ENCODE peak calls at places on chromosomes 3 and 15, in nine cellular contexts. One of them, this sample, is unnamed.
A peak's percentile ranks its signal among the peaks of the same experiment; 100 is the strongest.

GRCh38 chr3:172285844-172286243 is 162.4 kb downstream of the GHSR start:
- DNase-seq in AG04450: no peak
- DNase-seq in CD4-positive, CD25-positive, alpha-beta regulatory T cell: no peak
- DNase-seq in dorsolateral prefrontal cortex: no peak
- DNase-seq in upper lobe of right lung: no peak
- DNase-seq in GM23338: no peak
- DNase-seq in neuronal stem cell: no peak
- DNase-seq in CD4-positive, alpha-beta memory T cell: no peak
- DNase-seq in kidney: no peak
- DNase-seq in this sample: no peak

GRCh38 chr3:40137586-40138295 is 171.8 kb upstream of the EIF1B start:
- DNase-seq in AG04450: no peak
- DNase-seq in CD4-positive, CD25-positive, alpha-beta regulatory T cell: no peak
- DNase-seq in dorsolateral prefrontal cortex: no peak
- DNase-seq in upper lobe of right lung: no peak
- DNase-seq in GM23338: no peak
- DNase-seq in neuronal stem cell: no peak
- DNase-seq in CD4-positive, alpha-beta memory T cell: no peak
- DNase-seq in kidney: no peak
- DNase-seq in this sample: no peak

GRCh38 chr3:45426161-45426560 is 37.8 kb downstream of the LARS2 start:
- DNase-seq in AG04450: no peak
- DNase-seq in CD4-positive, CD25-positive, alpha-beta regulatory T cell: no peak
- DNase-seq in dorsolateral prefrontal cortex: no peak
- DNase-seq in upper lobe of right lung: peak; percentile 70
- DNase-seq in GM23338: peak; percentile 88
- DNase-seq in neuronal stem cell: peak; percentile 29
- DNase-seq in CD4-positive, alpha-beta memory T cell: no peak
- DNase-seq in kidney: no peak
- DNase-seq in this sample: no peak

GRCh38 chr3:172321035-172321434 is 127.2 kb downstream of the GHSR start:
- DNase-seq in AG04450: no peak
- DNase-seq in CD4-positive, CD25-positive, alpha-beta regulatory T cell: no peak
- DNase-seq in dorsolateral prefrontal cortex: no peak
- DNase-seq in upper lobe of right lung: no peak
- DNase-seq in GM23338: peak; percentile 25
- DNase-seq in neuronal stem cell: no peak
- DNase-seq in CD4-positive, alpha-beta memory T cell: no peak
- DNase-seq in kidney: no peak
- DNase-seq in this sample: no peak

GRCh38 chr3:25884981-25885380 is 95.1 kb downstream of the OXSM start:
- DNase-seq in AG04450: no peak
- DNase-seq in CD4-positive, CD25-positive, alpha-beta regulatory T cell: no peak
- DNase-seq in dorsolateral prefrontal cortex: no peak
- DNase-seq in upper lobe of right lung: no peak
- DNase-seq in GM23338: no peak
- DNase-seq in neuronal stem cell: no peak
- DNase-seq in CD4-positive, alpha-beta memory T cell: no peak
- DNase-seq in kidney: no peak
- DNase-seq in this sample: no peak

GRCh38 chr3:52225452-52226228 is at the start of gene TLR9:
- DNase-seq in AG04450: no peak
- DNase-seq in CD4-positive, CD25-positive, alpha-beta regulatory T cell: no peak
- DNase-seq in dorsolateral prefrontal cortex: no peak
- DNase-seq in upper lobe of right lung: peak; percentile 57
- DNase-seq in GM23338: no peak
- DNase-seq in neuronal stem cell: no peak
- DNase-seq in CD4-positive, alpha-beta memory T cell: no peak
- DNase-seq in kidney: no peak
- DNase-seq in this sample: no peak

GRCh38 chr3:32321095-32321835 is 70.4 kb upstream of the CMTM7 start:
- DNase-seq in AG04450: no peak
- DNase-seq in CD4-positive, CD25-positive, alpha-beta regulatory T cell: no peak
- DNase-seq in dorsolateral prefrontal cortex: no peak
- DNase-seq in upper lobe of right lung: no peak
- DNase-seq in GM23338: peak; percentile 76
- DNase-seq in neuronal stem cell: peak; percentile 56
- DNase-seq in CD4-positive, alpha-beta memory T cell: no peak
- DNase-seq in kidney: no peak
- DNase-seq in this sample: no peak

GRCh38 chr3:188489639-188490405 is 335.9 kb downstream of the LPP start:
- DNase-seq in AG04450: peak; percentile 41
- DNase-seq in CD4-positive, CD25-positive, alpha-beta regulatory T cell: no peak
- DNase-seq in dorsolateral prefrontal cortex: no peak
- DNase-seq in upper lobe of right lung: no peak
- DNase-seq in GM23338: no peak
- DNase-seq in neuronal stem cell: no peak
- DNase-seq in CD4-positive, alpha-beta memory T cell: no peak
- DNase-seq in kidney: no peak
- DNase-seq in this sample: no peak

GRCh38 chr15:63052961-63053698 is 10.6 kb downstream of the TPM1 start:
- DNase-seq in AG04450: no peak
- DNase-seq in CD4-positive, CD25-positive, alpha-beta regulatory T cell: no peak
- DNase-seq in dorsolateral prefrontal cortex: no peak
- DNase-seq in upper lobe of right lung: no peak
- DNase-seq in GM23338: peak; percentile 29
- DNase-seq in neuronal stem cell: no peak
- DNase-seq in CD4-positive, alpha-beta memory T cell: no peak
- DNase-seq in kidney: peak; percentile 81
- DNase-seq in this sample: no peak

DNA sequence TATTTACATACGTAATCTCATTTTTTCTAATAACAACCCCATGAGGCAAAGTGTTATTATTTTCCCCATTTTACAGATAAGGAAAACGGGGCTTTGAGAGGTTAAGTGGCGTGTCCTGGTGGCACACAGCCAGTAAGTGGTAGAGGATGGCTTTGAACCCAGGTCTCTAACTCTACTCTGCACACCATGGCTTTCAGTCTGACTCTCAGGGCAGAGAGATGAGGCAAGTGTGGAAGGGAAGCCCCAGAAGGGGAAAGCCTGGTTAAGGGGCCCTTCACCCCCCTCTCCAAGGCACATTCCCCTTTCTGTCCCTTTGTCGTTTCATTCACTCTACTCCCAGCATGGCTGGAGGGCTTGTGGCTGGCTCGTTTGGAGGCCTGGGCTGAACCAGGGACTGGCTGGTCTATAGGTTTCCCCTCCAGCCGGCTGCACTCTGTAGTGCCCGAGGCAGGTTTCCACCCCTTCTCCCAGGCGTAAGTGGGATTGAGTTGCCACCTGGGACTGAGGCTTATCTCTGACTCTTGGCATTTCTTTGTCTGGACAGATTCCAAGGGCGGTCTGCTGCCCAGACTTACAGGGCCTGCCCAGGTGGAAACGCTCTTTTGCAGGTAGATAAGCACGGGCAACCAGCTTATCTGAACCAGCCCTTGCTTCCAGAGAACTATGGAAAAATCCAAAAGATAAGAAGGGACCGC is 12.1 kb downstream of the SEMA4B start:
- DNase-seq in AG04450: no peak
- DNase-seq in CD4-positive, CD25-positive, alpha-beta regulatory T cell: no peak
- DNase-seq in dorsolateral prefrontal cortex: no peak
- DNase-seq in upper lobe of right lung: no peak
- DNase-seq in GM23338: no peak
- DNase-seq in neuronal stem cell: no peak
- DNase-seq in CD4-positive, alpha-beta memory T cell: no peak
- DNase-seq in kidney: no peak
- DNase-seq in this sample: no peak
- H3K27ac ChIP-seq in AG04450: no peak overlapping the region
- H3K27ac ChIP-seq in CD4-positive, CD25-positive, alpha-beta regulatory T cell: no peak overlapping the region
- H3K27ac ChIP-seq in dorsolateral prefrontal cortex: no peak overlapping the region
- H3K27ac ChIP-seq in upper lobe of right lung: peak overlapping the region; percentile 34
- H3K27ac ChIP-seq in GM23338: peak overlapping the region; percentile 78
- H3K27ac ChIP-seq in neuronal stem cell: no peak overlapping the region
- H3K27ac ChIP-seq in CD4-positive, alpha-beta memory T cell: no peak overlapping the region
- H3K27ac ChIP-seq in kidney: peak overlapping the region; percentile 59
- H3K27ac ChIP-seq in this sample: no peak overlapping the region

DNA sequence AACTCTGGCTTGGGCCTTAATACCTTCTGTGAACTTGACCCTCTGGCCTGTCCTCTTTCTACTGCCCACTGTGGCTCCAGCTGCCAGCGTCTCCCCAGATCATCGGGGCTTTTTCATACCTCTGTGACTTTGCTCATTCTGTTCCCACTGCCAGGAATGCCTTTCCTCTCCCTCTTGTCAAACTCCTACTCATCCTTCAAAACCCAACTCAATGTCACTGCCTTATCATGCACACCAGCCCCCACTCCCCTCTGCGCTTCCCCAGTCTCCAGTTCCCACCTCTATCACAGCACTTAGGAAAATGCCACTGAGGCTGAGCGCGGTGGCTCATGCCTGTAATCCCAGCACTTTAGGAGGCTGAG is 4.9 kb downstream of the ANPEP start:
- DNase-seq in AG04450: no peak
- DNase-seq in CD4-positive, CD25-positive, alpha-beta regulatory T cell: no peak
- DNase-seq in dorsolateral prefrontal cortex: no peak
- DNase-seq in upper lobe of right lung: no peak
- DNase-seq in GM23338: no peak
- DNase-seq in neuronal stem cell: no peak
- DNase-seq in CD4-positive, alpha-beta memory T cell: no peak
- DNase-seq in kidney: peak; percentile 14
- DNase-seq in this sample: no peak
- H3K27ac ChIP-seq in AG04450: no peak overlapping the region
- H3K27ac ChIP-seq in CD4-positive, CD25-positive, alpha-beta regulatory T cell: no peak overlapping the region
- H3K27ac ChIP-seq in dorsolateral prefrontal cortex: no peak overlapping the region
- H3K27ac ChIP-seq in upper lobe of right lung: no peak overlapping the region
- H3K27ac ChIP-seq in GM23338: no peak overlapping the region
- H3K27ac ChIP-seq in neuronal stem cell: no peak overlapping the region
- H3K27ac ChIP-seq in CD4-positive, alpha-beta memory T cell: no peak overlapping the region
- H3K27ac ChIP-seq in kidney: no peak overlapping the region
- H3K27ac ChIP-seq in this sample: no peak overlapping the region

GRCh38 chr3:46960081-46960701 is 16.4 kb downstream of the CCDC12 start:
- DNase-seq in AG04450: peak; percentile 21
- DNase-seq in CD4-positive, CD25-positive, alpha-beta regulatory T cell: no peak
- DNase-seq in dorsolateral prefrontal cortex: no peak
- DNase-seq in upper lobe of right lung: no peak
- DNase-seq in GM23338: peak; percentile 39
- DNase-seq in neuronal stem cell: no peak
- DNase-seq in CD4-positive, alpha-beta memory T cell: no peak
- DNase-seq in kidney: peak; percentile 63
- DNase-seq in this sample: no peak
- H3K27ac ChIP-seq in AG04450: peak overlapping the region; percentile 59
- H3K27ac ChIP-seq in CD4-positive, CD25-positive, alpha-beta regulatory T cell: peak overlapping the region; percentile 61
- H3K27ac ChIP-seq in dorsolateral prefrontal cortex: peak overlapping the region; percentile 64
- H3K27ac ChIP-seq in upper lobe of right lung: peak overlapping the region; percentile 63
- H3K27ac ChIP-seq in GM23338: no peak overlapping the region
- H3K27ac ChIP-seq in neuronal stem cell: peak overlapping the region; percentile 18
- H3K27ac ChIP-seq in CD4-positive, alpha-beta memory T cell: peak overlapping the region; percentile 24
- H3K27ac ChIP-seq in kidney: peak overlapping the region; percentile 91
- H3K27ac ChIP-seq in this sample: no peak overlapping the region

DNA sequence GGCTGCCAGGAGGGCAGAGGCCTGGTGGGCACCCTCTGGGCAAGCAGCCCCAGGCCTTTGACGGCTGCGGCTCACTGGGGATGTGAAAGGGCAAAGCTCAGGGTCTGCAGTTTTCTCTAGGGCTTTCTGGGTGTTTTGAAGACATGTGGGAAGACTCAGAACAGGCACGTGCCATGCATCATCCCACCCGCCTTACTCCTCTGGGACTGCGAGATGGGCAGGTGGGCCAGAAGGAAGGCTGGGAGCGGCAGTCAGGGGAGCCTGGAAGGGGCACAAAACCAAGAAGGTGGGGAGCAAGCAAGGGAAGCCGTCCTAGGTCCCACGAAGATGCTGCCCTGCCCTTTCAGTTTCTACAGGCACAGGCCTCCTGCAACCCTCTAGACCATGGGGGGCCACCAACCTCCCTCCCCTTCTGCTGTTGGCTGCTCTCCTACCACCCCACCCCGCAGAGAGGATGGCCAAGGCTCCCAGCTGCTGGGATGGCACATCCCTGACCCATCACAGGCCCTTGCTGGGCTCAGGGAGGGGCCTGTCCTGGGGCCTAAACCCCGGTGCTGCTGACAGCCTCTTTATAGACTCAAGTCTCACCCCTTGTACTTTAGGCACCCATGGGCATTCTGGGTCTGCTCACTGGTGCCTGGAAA is 71.8 kb upstream of the CTSH start:
- DNase-seq in AG04450: no peak
- DNase-seq in CD4-positive, CD25-positive, alpha-beta regulatory T cell: no peak
- DNase-seq in dorsolateral prefrontal cortex: no peak
- DNase-seq in upper lobe of right lung: no peak
- DNase-seq in GM23338: no peak
- DNase-seq in neuronal stem cell: no peak
- DNase-seq in CD4-positive, alpha-beta memory T cell: no peak
- DNase-seq in kidney: peak; percentile 40
- DNase-seq in this sample: no peak
- H3K27ac ChIP-seq in AG04450: no peak overlapping the region
- H3K27ac ChIP-seq in CD4-positive, CD25-positive, alpha-beta regulatory T cell: no peak overlapping the region
- H3K27ac ChIP-seq in dorsolateral prefrontal cortex: no peak overlapping the region
- H3K27ac ChIP-seq in upper lobe of right lung: no peak overlapping the region
- H3K27ac ChIP-seq in GM23338: no peak overlapping the region
- H3K27ac ChIP-seq in neuronal stem cell: no peak overlapping the region
- H3K27ac ChIP-seq in CD4-positive, alpha-beta memory T cell: no peak overlapping the region
- H3K27ac ChIP-seq in kidney: no peak overlapping the region
- H3K27ac ChIP-seq in this sample: no peak overlapping the region

This sample was measured in CD4-positive, alpha-beta T cell.